ENCODE peak calls at places on chromosomes 16 and 17, in five cellular contexts. One of them, this sample, is unnamed.

GRCh38 chr17:51703364-51704341 is 443.3 kb downstream of the UTP18 start:
- DNase-seq in HCT116: no peak
- DNase-seq in memory B cell: no peak
- DNase-seq in HEK293T: no peak
- DNase-seq in HFF-Myc: no peak
- DNase-seq in this sample: no peak

GRCh38 chr17:36602030-36602737 is 801 bp downstream of the MRM1 start:
- DNase-seq in memory B cell: peak
- DNase-seq in HEK293T: no peak
- DNase-seq in HFF-Myc: no peak
- DNase-seq in HCT116: no peak
- DNase-seq in this sample: no peak

GRCh38 chr17:81641825-81642489 is 5.0 kb downstream of the TSPAN10 start:
- DNase-seq in memory B cell: no peak
- DNase-seq in HCT116: no peak
- DNase-seq in HFF-Myc: no peak
- DNase-seq in HEK293T: no peak
- DNase-seq in this sample: no peak

GRCh38 chr16:81873843-81874752 is 95.0 kb downstream of the PLCG2 start:
- DNase-seq in memory B cell: peak
- DNase-seq in HEK293T: peak
- DNase-seq in HFF-Myc: peak
- DNase-seq in HCT116: peak
- DNase-seq in this sample: peak

GRCh38 chr16:22816475-22816874 is 2.5 kb downstream of the HS3ST2 start:
- DNase-seq in HEK293T: no peak
- DNase-seq in memory B cell: no peak
- DNase-seq in HCT116: no peak
- DNase-seq in HFF-Myc: no peak
- DNase-seq in this sample: no peak

GRCh38 chr17:57694051-57694450 is 51.0 kb downstream of the CCDC182 start:
- DNase-seq in memory B cell: no peak
- DNase-seq in HCT116: no peak
- DNase-seq in HFF-Myc: no peak
- DNase-seq in HEK293T: no peak
- DNase-seq in this sample: no peak

GRCh38 chr16:66107661-66108060 is 258.8 kb upstream of the CDH5 start:
- DNase-seq in HFF-Myc: no peak
- DNase-seq in HCT116: no peak
- DNase-seq in HEK293T: no peak
- DNase-seq in memory B cell: no peak
- DNase-seq in this sample: no peak

GRCh38 chr17:67020293-67020766 is 24.0 kb upstream of the CACNG1 start:
- DNase-seq in HCT116: no peak
- DNase-seq in HEK293T: no peak
- DNase-seq in HFF-Myc: no peak
- DNase-seq in memory B cell: no peak
- DNase-seq in this sample: no peak

GRCh38 chr17:76995352-76996105 is 127.3 kb downstream of the MGAT5B start:
- DNase-seq in HEK293T: no peak
- DNase-seq in memory B cell: no peak
- DNase-seq in HCT116: no peak
- DNase-seq in HFF-Myc: no peak
- DNase-seq in this sample: no peak

GRCh38 chr16:11112723-11113348 is 143.2 kb downstream of the SOCS1 start:
- DNase-seq in memory B cell: no peak
- DNase-seq in HEK293T: no peak
- DNase-seq in HFF-Myc: no peak
- DNase-seq in HCT116: no peak
- DNase-seq in this sample: no peak

GRCh38 chr17:8865385-8865784 is 2.1 kb downstream of the PIK3R6 start:
- DNase-seq in memory B cell: no peak
- DNase-seq in HFF-Myc: no peak
- DNase-seq in HEK293T: no peak
- DNase-seq in HCT116: no peak
- DNase-seq in this sample: no peak

GRCh38 chr17:6799738-6800137 is 23.7 kb downstream of the FBXO39 start:
- DNase-seq in HEK293T: no peak
- DNase-seq in HFF-Myc: no peak
- DNase-seq in memory B cell: no peak
- DNase-seq in HCT116: no peak
- DNase-seq in this sample: no peak

GRCh38 chr16:68752602-68753001 is 15.5 kb downstream of the CDH1 start:
- DNase-seq in HFF-Myc: no peak
- DNase-seq in HCT116: no peak
- DNase-seq in HEK293T: no peak
- DNase-seq in memory B cell: no peak
- DNase-seq in this sample: no peak

GRCh38 chr17:44084131-44084538 is 13.6 kb downstream of the G6PC3 start:
- DNase-seq in HCT116: no peak
- DNase-seq in HEK293T: peak
- DNase-seq in memory B cell: no peak
- DNase-seq in HFF-Myc: no peak
- DNase-seq in this sample: no peak